ENCODE peak calls at places on chromosomes 16 and 17, in six cellular contexts. Z is pancreas; L is stimulated activated CD4-positive, alpha-beta T cell treated with anti-CD3 and anti-CD28 coated beads, Interleukin-4, amount 100 ng/mL, for 4 hours; E is EL; G is PC-3; C is memory B cell. P is an unnamed sample.
A peak's percentile ranks its signal among the peaks of the same experiment; 100 is the strongest.

GRCh38 chr17:44353656-44354331 is 8.7 kb downstream of the GRN start:
- DNase-seq in Z (peak; percentile 51), L (no peak), G (no peak), C (no peak), E (peak; percentile 31), P (no peak)

GRCh38 chr16:27195941-27196595 is 7.3 kb upstream of the KDM8 start:
- DNase-seq in Z (no peak), C (no peak), G (no peak), E (no peak), L (peak; percentile 60), P (no peak)

GRCh38 chr17:48477235-48477634 is 47.2 kb upstream of the SKAP1 start:
- DNase-seq in C (no peak), G (no peak), L (no peak), Z (no peak), E (no peak), P (no peak)

GRCh38 chr17:50213026-50214015 is 11.9 kb upstream of the COL1A1 start:
- DNase-seq in L (no peak), E (no peak), C (peak; percentile 46), G (no peak), Z (no peak), P (no peak)

GRCh38 chr16:66427036-66427446 is at the start of gene BEAN1:
- DNase-seq in Z (peak; percentile 38), G (peak; percentile 17), C (no peak), E (peak; percentile 21), L (no peak), P (peak; percentile 34)

GRCh38 chr16:49586466-49586865 is 212.9 kb downstream of the C16orf78 start:
- DNase-seq in L (no peak), E (no peak), Z (no peak), G (no peak), C (no peak), P (no peak)

GRCh38 chr16:50467943-50468748 is 80.0 kb upstream of the NKD1 start:
- DNase-seq in L (no peak), G (no peak), E (no peak), C (no peak), Z (peak; percentile 30), P (no peak)

GRCh38 chr16:85376292-85377095 is 236.6 kb upstream of the GSE1 start:
- DNase-seq in C (no peak), E (no peak), G (no peak), Z (peak; percentile 81), L (no peak), P (no peak)

GRCh38 chr16:695355-696089 is 5.3 kb upstream of the WDR24 start:
- DNase-seq in Z (no peak), E (no peak), C (no peak), G (peak; percentile 62), L (peak; percentile 67), P (peak; percentile 82)

GRCh38 chr16:81567987-81568748 is 123.6 kb downstream of the CMIP start:
- DNase-seq in G (peak; percentile 78), L (no peak), Z (peak; percentile 59), E (peak; percentile 88), C (no peak), P (peak; percentile 83)

GRCh38 chr16:54446639-54447038 is 160.1 kb upstream of the IRX3 start:
- DNase-seq in Z (no peak), G (no peak), C (no peak), E (peak; percentile 74), L (no peak), P (peak; percentile 63)

GRCh38 chr17:44005865-44006580 is 1.6 kb downstream of the NAGS start:
- DNase-seq in C (peak; percentile 32), Z (peak; percentile 68), E (no peak), G (peak; percentile 82), L (peak; percentile 16), P (peak; percentile 16)

GRCh38 chr17:1150863-1151685 is 28.7 kb downstream of the ABR start:
- DNase-seq in Z (no peak), G (no peak), L (no peak), C (no peak), E (no peak), P (no peak)

P was measured in RWPE1.